ENCODE peak calls at places on chromosomes 4 and X, in eight cellular contexts. P is T-helper 9 cell; N is AG04450; V is mucosa of descending colon; R is activated T-cell treated with anti-CD3 and anti-CD28 coated beads, Interleukin-2, amount 50 U/mL, for 72 hours; M is IMR-90; Z is NCI-H2081; A is HEK293T. K is an unnamed sample.

GRCh38 chr4:2251795-2252529 is 9.9 kb downstream of the MXD4 start:
- DNase-seq in A (no peak), Z (no peak), N (no peak), P (no peak), V (peak), M (no peak), R (no peak), K (no peak)

GRCh38 chr4:189235599-189235998 is 705.1 kb upstream of the FRG1 start:
- DNase-seq in P (no peak), A (no peak), N (no peak), R (no peak), M (no peak), Z (no peak), V (no peak), K (no peak)

GRCh38 chr4:73998040-73999011 is at the start of gene CXCL5:
- DNase-seq in Z (no peak), R (no peak), N (no peak), P (no peak), V (peak), M (peak), A (no peak), K (no peak)

GRCh38 chr4:169070071-169070894 is 60.2 kb upstream of the CBR4 start:
- DNase-seq in V (peak), R (no peak), N (no peak), A (no peak), P (no peak), M (peak), Z (peak), K (no peak)

GRCh38 chr4:20532871-20533870 is 167.1 kb upstream of the PACRGL start:
- DNase-seq in A (no peak), N (no peak), Z (no peak), V (no peak), R (no peak), M (peak), P (no peak), K (no peak)

GRCh38 chr4:145887241-145887964 is 51.2 kb downstream of the ZNF827 start:
- DNase-seq in N (peak), A (no peak), P (no peak), V (no peak), M (peak), R (no peak), Z (no peak), K (no peak)

GRCh38 chr4:142405021-142405991 is 440.8 kb downstream of the INPP4B start:
- DNase-seq in N (no peak), M (peak), V (no peak), P (peak), Z (no peak), R (peak), A (peak), K (no peak)

GRCh38 chrX:100435726-100436125 is 25.7 kb upstream of the PCDH19 start:
- DNase-seq in R (no peak), A (no peak), P (no peak), V (no peak), M (no peak), Z (no peak), N (no peak), K (no peak)

GRCh38 chr4:2292679-2293108 is 30.8 kb upstream of the MXD4 start:
- DNase-seq in R (no peak), P (no peak), N (peak), A (no peak), M (peak), Z (no peak), V (no peak), K (no peak)

GRCh38 chr4:96698891-96699290 is 859.0 kb downstream of the PDHA2 start:
- DNase-seq in A (no peak), R (no peak), M (no peak), Z (no peak), P (no peak), N (no peak), V (no peak), K (no peak)

GRCh38 chr4:138916763-138917162 is 98.8 kb upstream of the NOCT start:
- DNase-seq in R (no peak), V (no peak), M (no peak), P (no peak), Z (no peak), N (no peak), A (no peak), K (no peak)

GRCh38 chr4:1539859-1540600 is 133.8 kb upstream of the NKX1-1 start:
- DNase-seq in P (no peak), V (peak), R (no peak), A (no peak), M (no peak), N (no peak), Z (no peak), K (no peak)

GRCh38 chrX:71366674-71367256 is 608 bp downstream of the TAF1 start:
- DNase-seq in A (peak), V (peak), P (peak), R (peak), M (peak), N (no peak), Z (no peak), K (peak)

GRCh38 chr4:114081783-114082182 is 102.3 kb upstream of the ARSJ start:
- DNase-seq in P (no peak), A (no peak), R (no peak), M (no peak), N (no peak), Z (no peak), V (no peak), K (no peak)

GRCh38 chrX:680062-680461 is 49.5 kb downstream of the SHOX start:
- DNase-seq in M (no peak), V (no peak), N (no peak), R (no peak), A (no peak), P (no peak), Z (no peak), K (no peak)

K was measured in K562.